ENCODE peak calls at places on chromosomes 1 and 21, in four cellular contexts. One of them, this sample, is unnamed. For H3K9me3, the result is how much of the 10 kb centered on the place peaks cover.

GRCh38 chr21:46218906-46219590 is 9.5 kb downstream of the LSS start:
- DNase-seq in CD4-positive, CD25-positive, alpha-beta regulatory T cell: no peak
- DNase-seq in DND-41: no peak
- DNase-seq in tibial nerve: no peak
- DNase-seq in this sample: no peak

GRCh38 chr1:182718311-182718710 is 33.9 kb upstream of the RGS8 start:
- DNase-seq in CD4-positive, CD25-positive, alpha-beta regulatory T cell: peak
- DNase-seq in DND-41: no peak
- DNase-seq in tibial nerve: no peak
- DNase-seq in this sample: no peak

GRCh38 chr1:34479731-34480130 is 275.1 kb upstream of the GJB5 start:
- DNase-seq in CD4-positive, CD25-positive, alpha-beta regulatory T cell: no peak
- DNase-seq in DND-41: no peak
- DNase-seq in tibial nerve: no peak
- DNase-seq in this sample: no peak

GRCh38 chr1:67618285-67619018 is 66.5 kb upstream of the GADD45A start:
- DNase-seq in CD4-positive, CD25-positive, alpha-beta regulatory T cell: no peak
- DNase-seq in DND-41: no peak
- DNase-seq in tibial nerve: peak
- DNase-seq in this sample: no peak

GRCh38 chr1:90784186-90784847 is 67.2 kb upstream of the BARHL2 start:
- DNase-seq in CD4-positive, CD25-positive, alpha-beta regulatory T cell: no peak
- DNase-seq in DND-41: no peak
- DNase-seq in tibial nerve: no peak
- DNase-seq in this sample: no peak

GRCh38 chr1:29488794-29489309 is 252.5 kb downstream of the PTPRU start:
- DNase-seq in CD4-positive, CD25-positive, alpha-beta regulatory T cell: no peak
- DNase-seq in DND-41: no peak
- DNase-seq in tibial nerve: no peak
- DNase-seq in this sample: no peak

GRCh38 chr1:153506831-153507413 is 28.9 kb downstream of the S100A6 start:
- DNase-seq in CD4-positive, CD25-positive, alpha-beta regulatory T cell: no peak
- DNase-seq in DND-41: no peak
- DNase-seq in tibial nerve: peak
- DNase-seq in this sample: no peak

GRCh38 chr1:104629589-104629988 is 879.9 kb downstream of the AMY1C start:
- DNase-seq in CD4-positive, CD25-positive, alpha-beta regulatory T cell: no peak
- DNase-seq in DND-41: no peak
- DNase-seq in tibial nerve: no peak
- DNase-seq in this sample: no peak

GRCh38 chr1:231628207-231628876 is 1.8 kb downstream of the DISC1 start:
- DNase-seq in CD4-positive, CD25-positive, alpha-beta regulatory T cell: peak
- DNase-seq in DND-41: no peak
- DNase-seq in tibial nerve: no peak
- DNase-seq in this sample: no peak

GRCh38 chr1:184513421-184513820 is 126.6 kb downstream of the C1orf21 start:
- DNase-seq in CD4-positive, CD25-positive, alpha-beta regulatory T cell: no peak
- DNase-seq in DND-41: no peak
- DNase-seq in tibial nerve: no peak
- DNase-seq in this sample: no peak

GRCh38 chr1:200081982-200082272 is 54.4 kb downstream of the NR5A2 start:
- DNase-seq in CD4-positive, CD25-positive, alpha-beta regulatory T cell: no peak
- DNase-seq in DND-41: no peak
- DNase-seq in tibial nerve: no peak
- DNase-seq in this sample: no peak

GRCh38 chr1:86778510-86779218 is 74.3 kb downstream of the SH3GLB1 start:
- DNase-seq in CD4-positive, CD25-positive, alpha-beta regulatory T cell: no peak
- DNase-seq in DND-41: no peak
- DNase-seq in tibial nerve: no peak
- DNase-seq in this sample: no peak
- H3K27ac ChIP-seq in CD4-positive, CD25-positive, alpha-beta regulatory T cell: no peak
- H3K27ac ChIP-seq in DND-41: no peak
- H3K27ac ChIP-seq in tibial nerve: no peak
- H3K27ac ChIP-seq in this sample: no peak

GRCh38 chr1:4351453-4351852 is 303.0 kb upstream of the AJAP1 start:
- DNase-seq in CD4-positive, CD25-positive, alpha-beta regulatory T cell: no peak
- DNase-seq in DND-41: no peak
- DNase-seq in tibial nerve: no peak
- DNase-seq in this sample: no peak
- H3K9me3 ChIP-seq in CD4-positive, CD25-positive, alpha-beta regulatory T cell: under half
- H3K9me3 ChIP-seq in DND-41: under half
- H3K9me3 ChIP-seq in tibial nerve: under half
- H3K9me3 ChIP-seq in this sample: under half

GRCh38 chr1:21898326-21899155 is 38.6 kb downstream of the HSPG2 start:
- DNase-seq in CD4-positive, CD25-positive, alpha-beta regulatory T cell: no peak
- DNase-seq in DND-41: no peak
- DNase-seq in tibial nerve: no peak
- DNase-seq in this sample: no peak

GRCh38 chr1:21897844-21898243 is 39.3 kb downstream of the HSPG2 start:
- DNase-seq in CD4-positive, CD25-positive, alpha-beta regulatory T cell: no peak
- DNase-seq in DND-41: no peak
- DNase-seq in tibial nerve: no peak
- DNase-seq in this sample: no peak

GRCh38 chr1:21899972-21900371 is 37.1 kb downstream of the HSPG2 start:
- DNase-seq in CD4-positive, CD25-positive, alpha-beta regulatory T cell: no peak
- DNase-seq in DND-41: no peak
- DNase-seq in tibial nerve: no peak
- DNase-seq in this sample: no peak

GRCh38 chr1:21900766-21901472 is 36.2 kb downstream of the HSPG2 start:
- DNase-seq in CD4-positive, CD25-positive, alpha-beta regulatory T cell: no peak
- DNase-seq in DND-41: no peak
- DNase-seq in tibial nerve: no peak
- DNase-seq in this sample: no peak

GRCh38 chr1:21899267-21899810 is 37.8 kb downstream of the HSPG2 start:
- DNase-seq in CD4-positive, CD25-positive, alpha-beta regulatory T cell: no peak
- DNase-seq in DND-41: no peak
- DNase-seq in tibial nerve: no peak
- DNase-seq in this sample: no peak
- H3K27ac ChIP-seq in CD4-positive, CD25-positive, alpha-beta regulatory T cell: no peak
- H3K27ac ChIP-seq in DND-41: no peak
- H3K27ac ChIP-seq in tibial nerve: peak
- H3K27ac ChIP-seq in this sample: no peak

DNA sequence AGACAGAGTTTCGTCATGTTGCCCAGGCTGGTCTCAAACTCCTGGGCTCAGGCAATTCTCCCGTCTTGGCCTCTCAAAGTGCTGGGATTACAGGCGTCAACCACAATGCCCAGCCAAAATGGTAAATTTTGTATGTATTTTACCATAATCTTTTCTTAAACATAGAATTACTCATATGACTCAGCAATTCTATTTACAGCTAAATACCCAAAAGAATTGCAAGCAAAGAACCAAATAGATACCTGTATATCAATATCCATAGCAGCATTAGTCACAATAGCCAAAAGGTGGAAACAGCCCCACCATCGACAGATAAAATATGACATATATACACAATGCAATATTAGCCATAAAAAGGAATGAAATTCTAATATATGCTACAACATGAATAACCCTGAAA is 36.5 kb downstream of the TESK2 start:
- DNase-seq in CD4-positive, CD25-positive, alpha-beta regulatory T cell: no peak
- DNase-seq in DND-41: no peak
- DNase-seq in tibial nerve: no peak
- DNase-seq in this sample: no peak
- H3K9me3 ChIP-seq in CD4-positive, CD25-positive, alpha-beta regulatory T cell: under half
- H3K9me3 ChIP-seq in DND-41: under half
- H3K9me3 ChIP-seq in tibial nerve: under half
- H3K9me3 ChIP-seq in this sample: under half

GRCh38 chr1:151166506-151166956 is 587 bp downstream of the SCNM1 start:
- DNase-seq in CD4-positive, CD25-positive, alpha-beta regulatory T cell: peak
- DNase-seq in DND-41: peak
- DNase-seq in tibial nerve: no peak
- DNase-seq in this sample: peak

GRCh38 chr1:151165281-151165737 is 393 bp downstream of the LYSMD1 start:
- DNase-seq in CD4-positive, CD25-positive, alpha-beta regulatory T cell: no peak
- DNase-seq in DND-41: peak
- DNase-seq in tibial nerve: peak
- DNase-seq in this sample: no peak

GRCh38 chr1:151167116-151167515 is 1.2 kb downstream of the SCNM1 start:
- DNase-seq in CD4-positive, CD25-positive, alpha-beta regulatory T cell: no peak
- DNase-seq in DND-41: no peak
- DNase-seq in tibial nerve: no peak
- DNase-seq in this sample: no peak

GRCh38 chr1:151165738-151166505 is at the start of the genes LYSMD1 and SCNM1:
- DNase-seq in CD4-positive, CD25-positive, alpha-beta regulatory T cell: peak
- DNase-seq in DND-41: peak
- DNase-seq in tibial nerve: peak
- DNase-seq in this sample: peak

GRCh38 chr1:151164732-151165280 is 896 bp downstream of the LYSMD1 start:
- DNase-seq in CD4-positive, CD25-positive, alpha-beta regulatory T cell: no peak
- DNase-seq in DND-41: no peak
- DNase-seq in tibial nerve: no peak
- DNase-seq in this sample: no peak
- H3K27ac ChIP-seq in CD4-positive, CD25-positive, alpha-beta regulatory T cell: peak
- H3K27ac ChIP-seq in DND-41: peak
- H3K27ac ChIP-seq in tibial nerve: peak
- H3K27ac ChIP-seq in this sample: no peak

DNA sequence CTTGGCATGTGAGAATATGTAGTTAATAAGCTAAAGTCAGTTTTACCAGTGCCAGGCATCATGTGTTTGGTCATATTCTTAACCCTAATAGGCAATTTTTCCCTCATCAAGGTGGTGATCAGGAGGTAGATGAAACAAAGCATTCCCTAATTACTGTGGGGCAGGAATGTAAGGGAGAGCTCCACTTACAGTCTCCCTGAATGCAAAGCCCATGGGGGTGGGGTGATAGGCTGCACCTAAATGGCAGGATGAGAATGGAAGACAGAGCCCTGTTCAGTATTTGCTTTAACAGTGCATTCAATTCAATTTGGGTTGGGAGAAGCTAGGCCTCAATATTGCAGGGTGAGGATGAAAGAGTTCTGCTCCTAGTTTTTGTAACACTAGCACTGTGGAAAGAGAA is 23.4 kb downstream of the ZNF678 start:
- DNase-seq in CD4-positive, CD25-positive, alpha-beta regulatory T cell: no peak
- DNase-seq in DND-41: no peak
- DNase-seq in tibial nerve: no peak
- DNase-seq in this sample: no peak
- H3K9me3 ChIP-seq in CD4-positive, CD25-positive, alpha-beta regulatory T cell: half or more
- H3K9me3 ChIP-seq in DND-41: under half
- H3K9me3 ChIP-seq in tibial nerve: under half
- H3K9me3 ChIP-seq in this sample: under half

This sample was measured in MM.1S.